ENCODE peak calls at places on chromosomes 4 and X, in seven cellular contexts. J, S, B, O, K, A and N are unnamed samples.

GRCh38 chr4:78749972-78750727 is 26.0 kb upstream of the BMP2K start:
- DNase-seq in J (no peak), S (no peak), B (no peak), O (peak), K (no peak), A (no peak), N (no peak)

GRCh38 chr4:71186566-71187398 is 152.0 kb upstream of the SLC4A4 start:
- DNase-seq in J (no peak), S (peak), B (no peak), O (no peak), K (no peak), A (no peak), N (no peak)

GRCh38 chr4:123603165-123603564 is 206.6 kb downstream of the SPRY1 start:
- DNase-seq in J (no peak), S (no peak), B (no peak), O (no peak), K (no peak), A (peak), N (no peak)

GRCh38 chr4:8586671-8587468 is 5.7 kb upstream of the CPZ start:
- DNase-seq in J (no peak), S (no peak), B (no peak), O (no peak), K (peak), A (no peak), N (peak)

GRCh38 chrX:45806410-45807121 is 605.9 kb upstream of the DIPK2B start:
- DNase-seq in J (no peak), S (no peak), B (no peak), O (peak), K (no peak), A (no peak), N (no peak)

GRCh38 chr4:184506527-184507121 is 32.3 kb upstream of the IRF2 start:
- DNase-seq in J (no peak), S (peak), B (no peak), O (peak), K (no peak), A (peak), N (no peak)

GRCh38 chr4:153532636-153533035 is 66.5 kb downstream of the TMEM131L start:
- DNase-seq in J (no peak), S (no peak), B (no peak), O (no peak), K (no peak), A (no peak), N (no peak)

GRCh38 chrX:134173541-134174272 is 63.3 kb upstream of the CCDC160 start:
- DNase-seq in J (no peak), S (peak), B (no peak), O (no peak), K (no peak), A (no peak), N (no peak)

GRCh38 chrX:134599173-134599914 is 58.9 kb downstream of the PLAC1 start:
- DNase-seq in J (no peak), S (no peak), B (no peak), O (peak), K (no peak), A (no peak), N (no peak)

GRCh38 chr4:30790123-30790522 is 70.0 kb downstream of the PCDH7 start:
- DNase-seq in J (no peak), S (no peak), B (no peak), O (no peak), K (no peak), A (no peak), N (no peak)

GRCh38 chrX:69163936-69164741 is 1.1 kb downstream of the PJA1 start:
- DNase-seq in J (no peak), S (peak), B (no peak), O (no peak), K (peak), A (no peak), N (no peak)

GRCh38 chrX:15607067-15607466 is 6.3 kb upstream of the ACE2 start:
- DNase-seq in J (no peak), S (no peak), B (no peak), O (no peak), K (no peak), A (no peak), N (no peak)

GRCh38 chrX:153582896-153583295 is 16.0 kb downstream of the CCNQ start:
- DNase-seq in J (no peak), S (peak), B (no peak), O (peak), K (peak), A (peak), N (no peak)

GRCh38 chr4:94978904-94979303 is 221.1 kb downstream of the BMPR1B start:
- DNase-seq in J (no peak), S (no peak), B (no peak), O (no peak), K (no peak), A (no peak), N (no peak)

GRCh38 chr4:129008096-129008495 is 85.2 kb downstream of the SCLT1 start:
- DNase-seq in J (no peak), S (no peak), B (no peak), O (no peak), K (no peak), A (no peak), N (no peak)

GRCh38 chr4:10212901-10213300 is 96.3 kb upstream of the WDR1 start:
- DNase-seq in J (no peak), S (no peak), B (no peak), O (no peak), K (no peak), A (no peak), N (no peak)

GRCh38 chr4:10207116-10207515 is 90.5 kb upstream of the WDR1 start:
- DNase-seq in J (no peak), S (no peak), B (no peak), O (no peak), K (no peak), A (no peak), N (no peak)

DNA sequence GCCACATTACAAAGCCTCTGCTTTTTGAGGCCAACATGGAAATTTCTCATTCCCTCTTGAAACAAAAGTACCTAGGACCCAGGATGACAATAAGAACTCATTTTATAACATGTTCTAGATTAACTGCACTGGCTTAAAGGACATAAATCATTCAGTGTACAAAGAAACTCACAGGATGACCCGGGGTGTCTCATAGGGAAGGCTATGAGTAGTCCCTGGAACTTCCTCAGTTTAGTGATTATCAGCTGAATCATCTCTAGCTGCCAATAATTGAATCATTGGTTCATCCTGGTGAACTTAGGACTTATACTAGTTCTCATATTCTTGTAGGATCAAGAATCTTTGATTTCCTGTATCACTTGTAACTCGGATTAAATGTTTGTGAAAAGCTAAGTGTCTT is 95.8 kb upstream of the WDR1 start:
- DNase-seq in J (no peak), S (no peak), B (no peak), O (no peak), K (no peak), A (no peak), N (no peak)
- TF ChIP-seq JUND in J (no peak), S (no peak), B (no peak), O (no peak), K (no peak), A (no peak), N (no peak)

DNA sequence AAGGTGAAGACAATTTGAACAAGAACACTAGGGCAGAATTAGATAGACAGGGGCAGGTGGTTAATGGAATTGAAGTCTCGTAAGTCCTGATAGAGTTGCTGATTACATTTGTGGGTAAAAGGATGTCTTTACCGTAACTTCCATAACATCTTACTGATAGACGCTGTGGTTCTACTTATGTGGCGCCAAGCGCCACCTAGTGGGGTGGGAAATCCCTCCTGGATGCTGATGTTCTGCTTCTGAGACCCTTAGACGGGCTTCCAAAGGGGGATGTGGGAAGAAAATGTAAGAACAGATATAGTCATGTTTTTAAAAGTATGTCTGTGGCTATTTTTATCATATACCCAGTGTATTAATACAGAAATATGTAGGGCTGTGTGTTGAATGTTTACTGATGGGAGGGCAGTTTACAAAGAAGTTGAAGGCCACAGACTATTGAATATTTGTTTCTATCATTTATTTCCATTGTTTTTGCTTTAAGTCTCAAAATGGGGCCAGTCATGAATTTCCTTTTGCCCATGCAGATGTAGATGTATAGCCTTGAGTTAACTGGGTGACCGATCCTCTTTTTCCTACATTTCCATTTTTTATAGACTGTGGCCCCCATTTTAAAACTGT is 12.2 kb upstream of the TLR8 start:
- DNase-seq in J (no peak), S (peak), B (peak), O (no peak), K (peak), A (peak), N (peak)
- TF ChIP-seq JUND in J (no peak), S (no peak), B (no peak), O (no peak), K (no peak), A (no peak), N (no peak)

DNA sequence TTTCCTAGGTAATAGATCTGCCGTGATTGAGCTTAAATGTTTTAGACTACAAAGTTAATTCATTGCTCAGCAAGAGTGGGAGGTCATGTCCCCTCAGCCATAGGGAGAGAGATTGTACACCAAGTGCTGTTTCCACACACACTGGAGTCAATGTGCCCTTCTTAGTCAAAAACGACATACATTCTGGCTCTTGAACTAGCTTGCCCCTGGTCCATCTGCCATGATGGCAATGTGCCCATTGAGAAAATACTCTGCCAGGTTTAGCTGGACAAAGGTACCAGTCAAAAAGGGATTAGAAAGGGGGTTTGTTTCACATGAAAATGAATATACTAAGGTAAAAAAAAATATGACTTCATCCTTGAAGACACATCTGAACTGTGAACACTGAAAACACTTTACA is 377.1 kb upstream of the ADGRL3 start:
- DNase-seq in J (no peak), S (no peak), B (no peak), O (no peak), K (no peak), A (no peak), N (no peak)
- TF ChIP-seq JUND in J (no peak), S (no peak), B (no peak), O (no peak), K (no peak), A (no peak), N (no peak)

GRCh38 chrX:31217111-31217510 is 145.3 kb upstream of the FTHL17 start:
- DNase-seq in J (no peak), S (no peak), B (no peak), O (no peak), K (no peak), A (no peak), N (no peak)
- TF ChIP-seq JUND in J (no peak), S (no peak), B (no peak), O (no peak), K (no peak), A (no peak), N (no peak)